ENCODE peak calls at places on chromosomes 1 and 21, in seven cellular contexts. R is fibroblast of lung, V is lower lobe of right lung, L is endodermal cell, I is psoas muscle, P is heart right ventricle, W is transverse colon. D is an unnamed sample.

GRCh38 chr1:246104927-246105326 is 402.2 kb downstream of the SMYD3 start:
- DNase-seq in R (peak; percentile 11), V (no peak), L (no peak), I (no peak), P (no peak), W (no peak), D (peak; percentile 39)

GRCh38 chr21:28737671-28738279 is 254.9 kb downstream of the LTN1 start:
- DNase-seq in R (peak; percentile 39), V (no peak), L (no peak), I (no peak), P (no peak), W (no peak), D (peak; percentile 77)

GRCh38 chr1:145695781-145696629 is 11.2 kb downstream of the PDZK1 start:
- DNase-seq in R (no peak), V (no peak), L (no peak), I (no peak), P (no peak), W (no peak), D (no peak)

GRCh38 chr1:17892225-17892624 is 137.1 kb downstream of the ACTL8 start:
- DNase-seq in R (no peak), V (no peak), L (peak; percentile 13), I (no peak), P (peak; percentile 77), W (no peak), D (no peak)

GRCh38 chr1:75265792-75266191 is 131.6 kb downstream of the LHX8 start:
- DNase-seq in R (peak; percentile 34), V (no peak), L (no peak), I (no peak), P (no peak), W (no peak), D (peak; percentile 26)

GRCh38 chr1:226653311-226653921 is 85.7 kb downstream of the ITPKB start:
- DNase-seq in R (no peak), V (peak; percentile 29), L (no peak), I (peak; percentile 9), P (no peak), W (peak; percentile 60), D (no peak)

GRCh38 chr21:29656504-29657227 is 283.1 kb downstream of the GRIK1 start:
- DNase-seq in R (peak; percentile 98), V (no peak), L (no peak), I (no peak), P (no peak), W (no peak), D (peak; percentile 37)

GRCh38 chr1:35717911-35718476 is 690 bp downstream of the C1orf216 start:
- DNase-seq in R (peak; percentile 77), V (peak; percentile 66), L (peak; percentile 77), I (peak; percentile 71), P (peak; percentile 54), W (peak; percentile 45), D (peak; percentile 28)

GRCh38 chr1:44030606-44031050 is 634 bp downstream of the SLC6A9 start:
- DNase-seq in R (peak; percentile 45), V (no peak), L (peak; percentile 90), I (peak; percentile 31), P (no peak), W (no peak), D (peak; percentile 60)

GRCh38 chr1:43582162-43582566 is 51.5 kb downstream of the PTPRF start:
- DNase-seq in R (peak; percentile 97), V (no peak), L (peak; percentile 74), I (peak; percentile 41), P (no peak), W (peak; percentile 71), D (peak; percentile 98)

GRCh38 chr1:236691348-236691747 is 5.0 kb downstream of the ACTN2 start:
- DNase-seq in R (no peak), V (no peak), L (no peak), I (no peak), P (no peak), W (no peak), D (no peak)

GRCh38 chr1:169041371-169041770 is 65.1 kb upstream of the ATP1B1 start:
- DNase-seq in R (no peak), V (no peak), L (no peak), I (no peak), P (no peak), W (no peak), D (no peak)

GRCh38 chr1:68221001-68221970 is 11.0 kb downstream of the WLS start:
- DNase-seq in R (no peak), V (no peak), L (no peak), I (no peak), P (no peak), W (no peak), D (peak; percentile 72)

GRCh38 chr1:186617860-186618780 is 62.1 kb downstream of the PTGS2 start:
- DNase-seq in R (peak; percentile 30), V (peak; percentile 73), L (no peak), I (peak; percentile 27), P (peak; percentile 8), W (peak; percentile 66), D (no peak)

GRCh38 chr1:57464756-57465155 is 40.9 kb upstream of the DAB1 start:
- DNase-seq in R (no peak), V (no peak), L (no peak), I (no peak), P (no peak), W (no peak), D (no peak)

GRCh38 chr1:2644591-2645101 is 11.8 kb upstream of the MMEL1 start:
- DNase-seq in R (no peak), V (peak; percentile 30), L (no peak), I (no peak), P (no peak), W (no peak), D (no peak)

GRCh38 chr1:220189750-220190347 is 82.4 kb downstream of the RAB3GAP2 start:
- DNase-seq in R (peak; percentile 18), V (no peak), L (no peak), I (no peak), P (no peak), W (no peak), D (peak; percentile 10)
- TF ChIP-seq CTCF in R (peak; percentile 57), V (peak; percentile 29), L (peak; percentile 55), I (peak; percentile 48), P (peak; percentile 53), W (peak; percentile 23), D (peak; percentile 67)

DNA sequence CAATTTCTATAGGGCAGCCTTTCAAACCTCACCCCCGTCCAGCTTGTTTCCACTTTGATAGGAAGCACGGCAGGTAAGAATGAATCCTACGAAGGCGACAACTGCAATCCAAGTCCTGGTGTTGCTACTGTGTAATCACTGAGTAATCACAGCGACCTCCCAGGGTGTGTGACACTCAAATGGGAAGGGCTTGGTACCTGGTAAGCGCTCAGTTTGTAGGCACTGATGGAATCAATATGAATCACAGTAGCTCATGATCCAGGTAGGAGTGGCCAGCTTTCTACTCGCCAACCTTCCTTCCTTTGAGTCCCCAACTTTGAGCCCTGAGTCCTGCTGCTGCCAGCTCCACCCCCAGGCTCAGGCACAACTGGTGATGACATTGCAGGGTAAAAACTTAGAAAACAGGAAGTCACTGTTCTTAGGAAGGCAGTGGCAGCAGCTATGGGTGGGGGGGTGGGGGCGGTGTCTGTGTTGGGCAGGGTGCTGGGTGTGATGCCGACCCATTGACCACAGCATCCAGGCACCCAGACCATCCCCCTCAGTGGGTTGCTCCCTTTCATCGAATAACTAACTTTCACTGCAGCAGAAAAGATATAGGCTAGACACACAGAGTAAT is 70.7 kb downstream of the CD247 start:
- DNase-seq in R (no peak), V (peak; percentile 66), L (peak; percentile 78), I (no peak), P (no peak), W (peak; percentile 64), D (no peak)
- H3K4me1 ChIP-seq in R (no peaks in the 10 kb centered on the region), V (no peaks in the 10 kb centered on the region), L (peaks cover 8% of the 10 kb centered on the region), I (no peaks in the 10 kb centered on the region), P (no peaks in the 10 kb centered on the region), W (peaks cover 6% of the 10 kb centered on the region), D (no peaks in the 10 kb centered on the region)

GRCh38 chr1:30111431-30111830 is 612.0 kb downstream of the MATN1 start:
- DNase-seq in R (peak; percentile 31), V (no peak), L (peak; percentile 87), I (peak; percentile 39), P (peak; percentile 50), W (peak; percentile 51), D (no peak)
- TF ChIP-seq CTCF in R (peak; percentile 77), V (peak; percentile 53), L (peak; percentile 84), I (peak; percentile 42), P (peak; percentile 77), W (peak; percentile 53), D (peak; percentile 71)

GRCh38 chr21:46368533-46369285 is 44.8 kb downstream of the PCNT start:
- DNase-seq in R (no peak), V (no peak), L (no peak), I (no peak), P (no peak), W (no peak), D (no peak)
- H3K4me1 ChIP-seq in R (no peaks in the 10 kb centered on the region), V (peaks cover 15% of the 10 kb centered on the region), L (no peaks in the 10 kb centered on the region), I (peaks cover 39% of the 10 kb centered on the region), P (no peaks in the 10 kb centered on the region), W (peaks cover 4% of the 10 kb centered on the region), D (no peaks in the 10 kb centered on the region)

DNA sequence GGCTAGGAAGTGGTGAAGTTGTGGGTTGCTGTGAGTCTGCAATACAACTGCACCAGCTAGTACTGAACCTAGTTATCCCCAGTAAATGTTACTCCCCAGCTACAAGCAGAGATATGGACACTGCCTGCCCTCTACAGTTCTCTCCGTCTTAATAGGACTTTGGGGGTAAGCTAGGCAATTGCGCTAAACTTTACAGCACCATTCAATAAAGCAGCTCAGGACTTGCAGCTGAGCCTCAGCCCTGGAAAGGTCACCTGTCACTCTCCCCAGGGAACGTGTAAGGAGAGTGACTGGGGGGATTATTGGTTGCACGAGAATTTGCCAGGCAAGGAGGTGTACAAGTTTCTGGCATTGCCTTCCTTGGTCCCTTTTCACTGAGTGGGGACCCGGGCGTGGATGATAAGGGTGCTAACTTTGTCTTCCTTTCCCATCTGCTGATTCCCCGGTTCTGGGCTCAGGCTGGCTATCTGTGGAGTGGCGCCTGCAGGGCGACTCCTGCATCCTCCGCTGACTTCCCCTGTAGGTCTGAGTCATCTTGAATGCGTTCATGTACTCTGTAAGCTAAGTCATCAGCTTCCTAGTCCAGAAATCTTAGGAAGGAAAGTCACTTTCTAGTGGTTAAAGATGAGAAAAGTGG is 71.2 kb upstream of the CNTN2 start:
- DNase-seq in R (peak; percentile 86), V (no peak), L (no peak), I (no peak), P (no peak), W (no peak), D (no peak)
- TF ChIP-seq CTCF in R (no peak), V (no peak), L (no peak), I (no peak), P (no peak), W (no peak), D (no peak)